ENCODE peak calls at places on chromosomes 2 and 18, in eight cellular contexts. C, L, N, S, G, E, T and I are unnamed samples.

GRCh38 chr18:59500765-59501164 is 141.7 kb upstream of the LMAN1 start:
- DNase-seq in C (no peak), L (no peak), N (no peak), T (no peak), G (peak; percentile 46), S (no peak), E (no peak), I (no peak)

GRCh38 chr2:129781749-129782617 is 197.5 kb upstream of the RAB6C start:
- DNase-seq in S (no peak), G (no peak), N (no peak), T (no peak), L (no peak), E (no peak), C (no peak), I (no peak)

GRCh38 chr2:56133931-56134629 is 49.7 kb upstream of the CCDC85A start:
- DNase-seq in N (no peak), L (no peak), G (no peak), E (no peak), T (no peak), S (no peak), C (no peak), I (no peak)

GRCh38 chr18:4264347-4264791 is 190.7 kb downstream of the DLGAP1 start:
- DNase-seq in E (peak; percentile 23), S (no peak), T (no peak), L (peak; percentile 29), C (peak; percentile 68), G (no peak), N (no peak), I (no peak)

GRCh38 chr2:45922577-45922988 is 271.1 kb downstream of the PRKCE start:
- DNase-seq in T (no peak), E (peak; percentile 86), N (no peak), G (peak; percentile 79), L (no peak), S (no peak), C (no peak), I (no peak)

GRCh38 chr18:50044402-50044801 is 150.5 kb downstream of the MYO5B start:
- DNase-seq in S (no peak), C (no peak), L (no peak), G (no peak), E (no peak), T (no peak), N (no peak), I (no peak)

GRCh38 chr2:239595711-239596110 is 194.9 kb upstream of the HDAC4 start:
- DNase-seq in S (no peak), G (no peak), C (peak; percentile 0), L (peak; percentile 16), N (peak; percentile 47), T (peak; percentile 48), E (no peak), I (no peak)

GRCh38 chr2:237170017-237170416 is 84.3 kb downstream of the COPS8 start:
- DNase-seq in T (no peak), E (no peak), S (no peak), L (no peak), N (no peak), G (peak; percentile 81), C (no peak), I (no peak)

GRCh38 chr2:100008960-100009359 is 133.4 kb downstream of the AFF3 start:
- DNase-seq in G (peak; percentile 76), L (no peak), N (no peak), T (no peak), E (no peak), C (no peak), S (no peak), I (no peak)

GRCh38 chr2:23554054-23554697 is 169.2 kb downstream of the KLHL29 start:
- DNase-seq in E (peak; percentile 62), N (no peak), C (peak; percentile 68), L (no peak), S (no peak), G (no peak), T (no peak), I (peak; percentile 37)

GRCh38 chr2:189511210-189511609 is 69.4 kb downstream of the SLC40A1 start:
- DNase-seq in C (no peak), T (no peak), G (no peak), N (no peak), S (no peak), E (no peak), L (no peak), I (no peak)

DNA sequence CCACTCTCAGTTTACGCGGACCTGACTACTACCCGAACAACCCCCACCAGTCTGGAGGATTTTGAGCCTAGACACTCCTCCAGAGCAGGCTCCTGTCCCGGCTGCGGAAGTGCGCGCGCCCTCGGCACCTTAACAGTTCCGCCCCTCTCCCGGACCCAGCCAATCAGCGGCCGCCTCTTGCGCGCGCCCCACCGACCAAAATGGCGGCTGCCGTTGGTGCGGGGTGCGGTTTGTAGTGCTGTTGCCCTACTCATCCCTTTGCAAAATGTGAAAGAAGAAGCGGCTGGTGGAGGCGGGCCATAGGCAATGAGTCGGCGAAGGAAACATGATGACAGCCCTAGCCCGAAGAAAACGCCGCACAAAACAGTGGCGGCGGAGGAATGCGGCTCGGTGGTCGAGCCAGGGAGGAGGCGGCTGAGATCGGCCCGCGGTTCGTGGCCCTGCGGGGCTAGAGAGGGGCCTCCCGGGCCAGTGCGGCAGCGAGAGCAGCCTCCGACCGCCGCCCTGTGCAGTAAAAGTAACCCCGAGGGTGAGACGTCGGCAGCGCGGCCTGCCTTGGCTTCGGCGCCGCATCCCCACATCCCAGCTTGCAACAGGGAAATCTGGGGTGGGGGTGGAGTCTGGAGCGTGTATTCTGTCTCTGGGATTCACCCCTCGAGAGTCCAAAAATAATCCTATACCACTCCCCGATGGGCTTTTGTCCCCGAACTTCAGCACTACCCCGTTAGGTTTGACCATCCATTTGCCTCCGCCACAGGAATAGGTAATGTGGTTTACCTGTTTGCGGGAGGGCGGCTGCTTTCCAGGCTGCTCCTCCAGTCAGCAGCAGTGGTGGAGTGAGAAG is at the start of gene ETAA1:
- DNase-seq in S (peak; percentile 94), E (peak; percentile 96), G (peak; percentile 90), C (peak; percentile 93), T (peak; percentile 96), L (peak; percentile 93), N (peak; percentile 98), I (peak; percentile 90)
- TF ChIP-seq POLR2A in S (peak; percentile 86), E (peak; percentile 63), G (peak; percentile 83), C (peak; percentile 80), T (peak; percentile 62), L (peak; percentile 12), N (no peak), I (peak; percentile 77)

GRCh38 chr2:85278361-85278760 is 49.4 kb downstream of the TGOLN2 start:
- DNase-seq in C (no peak), L (no peak), S (no peak), N (no peak), G (peak; percentile 84), T (no peak), E (no peak), I (no peak)

GRCh38 chr2:85276571-85277121 is 51.1 kb downstream of the TGOLN2 start:
- DNase-seq in E (no peak), T (no peak), G (no peak), S (no peak), C (peak; percentile 51), N (no peak), L (no peak), I (no peak)

GRCh38 chr2:85275984-85276540 is 51.7 kb downstream of the TGOLN2 start:
- DNase-seq in T (no peak), C (no peak), N (no peak), L (no peak), E (no peak), S (no peak), G (no peak), I (no peak)

GRCh38 chr2:85273732-85274731 is 53.8 kb downstream of the TGOLN2 start:
- DNase-seq in L (no peak), G (peak; percentile 91), E (no peak), S (peak; percentile 62), N (no peak), T (no peak), C (peak; percentile 73), I (no peak)

GRCh38 chr2:85277416-85278158 is 50.2 kb downstream of the TGOLN2 start:
- DNase-seq in L (no peak), C (peak; percentile 71), G (peak; percentile 89), T (no peak), N (no peak), S (no peak), E (peak; percentile 75), I (peak; percentile 26)
- H3K4me3 ChIP-seq in L (no peak overlapping the region), C (no peak overlapping the region), G (no peak overlapping the region), T (no peak overlapping the region), N (no peak overlapping the region), S (no peak overlapping the region), E (no peak overlapping the region), I (no peak overlapping the region)

GRCh38 chr18:52163478-52163877 is 176.5 kb upstream of the DCC start:
- DNase-seq in N (no peak), L (no peak), T (no peak), S (no peak), G (no peak), E (no peak), C (no peak), I (no peak)
- H3K9me3 ChIP-seq in N (peaks cover 18% of the 10 kb centered on the region), L (peaks cover 32% of the 10 kb centered on the region), T (peaks cover 14% of the 10 kb centered on the region), S (no peaks in the 10 kb centered on the region), G (peaks cover 4% of the 10 kb centered on the region), E (no peaks in the 10 kb centered on the region), C (no peaks in the 10 kb centered on the region), I (no peaks in the 10 kb centered on the region)

GRCh38 chr2:176138526-176139169 is 9.1 kb downstream of the HOXD8 start:
- DNase-seq in T (peak; percentile 61), G (no peak), E (no peak), S (no peak), C (peak; percentile 38), N (peak; percentile 61), L (no peak), I (no peak)

GRCh38 chr2:176140130-176140519 is 10.6 kb downstream of the HOXD8 start:
- DNase-seq in N (no peak), C (peak; percentile 73), S (no peak), T (peak; percentile 69), E (no peak), L (no peak), G (no peak), I (no peak)

GRCh38 chr2:176139621-176140020 is 10.1 kb downstream of the HOXD8 start:
- DNase-seq in C (peak; percentile 59), E (no peak), L (no peak), N (peak; percentile 48), G (no peak), T (peak; percentile 65), S (no peak), I (no peak)

GRCh38 chr2:176139170-176139611 is 9.7 kb downstream of the HOXD8 start:
- DNase-seq in G (no peak), S (no peak), N (peak; percentile 41), L (no peak), T (peak; percentile 68), C (peak; percentile 46), E (no peak), I (no peak)

DNA sequence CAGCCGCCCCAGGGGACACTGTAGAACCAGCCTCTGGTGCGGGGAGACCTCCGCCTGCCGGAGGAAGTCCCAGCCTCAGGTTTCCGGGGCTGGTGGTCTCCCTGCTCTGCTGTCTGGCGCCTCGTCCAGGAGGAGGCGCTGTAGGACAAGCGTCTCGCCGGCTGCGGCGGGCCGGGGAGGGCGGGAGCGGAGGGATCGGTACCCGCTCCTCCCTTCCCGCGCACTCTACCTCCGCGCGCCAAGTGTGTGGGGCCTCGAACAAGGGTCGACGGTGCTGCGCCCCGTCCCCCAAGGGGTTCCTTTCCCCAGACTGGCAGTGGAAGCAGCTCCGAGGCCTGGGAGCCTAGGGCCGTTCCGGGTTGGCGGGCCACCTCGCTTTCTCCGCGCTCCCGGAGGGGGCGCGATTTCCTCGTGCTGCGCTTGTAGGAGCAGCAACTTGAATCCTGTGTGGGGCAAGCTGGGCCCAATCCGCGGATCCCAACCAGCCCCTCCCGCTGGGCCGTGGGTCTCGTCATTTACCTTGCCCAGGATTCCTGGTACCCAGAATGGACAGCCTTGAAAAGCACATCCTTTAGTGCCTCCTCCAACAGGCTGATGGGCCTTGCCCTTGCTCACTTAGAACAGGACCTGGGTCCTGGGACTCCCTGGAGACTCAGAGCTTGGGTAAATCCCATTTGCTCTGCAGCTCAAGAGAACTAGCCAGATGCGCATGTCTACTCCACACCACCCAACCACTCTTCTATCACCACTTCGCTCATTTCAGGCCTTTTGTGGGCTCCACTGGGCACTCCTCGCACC is 10.6 kb upstream of the HOXD4 start:
- DNase-seq in L (peak; percentile 56), S (peak; percentile 85), T (peak; percentile 86), N (peak; percentile 90), E (peak; percentile 70), G (peak; percentile 46), C (peak; percentile 90), I (peak; percentile 47)
- TF ChIP-seq POLR2A in L (no peak), S (peak; percentile 32), T (no peak), N (no peak), E (no peak), G (no peak), C (no peak), I (no peak)